ENCODE peak calls at places on chromosomes 11 and 22, in seven cellular contexts. S, A, Y, J, U, D and B are unnamed samples.

GRCh38 chr11:120168108-120168959 is 30.4 kb upstream of the TRIM29 start:
- DNase-seq in S (no peak), A (no peak), Y (no peak), J (no peak), U (no peak), D (no peak), B (no peak)

GRCh38 chr11:128694618-128695481 is 978 bp downstream of the FLI1 start:
- DNase-seq in S (peak; percentile 49), A (no peak), Y (no peak), J (peak; percentile 59), U (peak; percentile 66), D (peak; percentile 82), B (peak; percentile 81)

GRCh38 chr22:30459206-30460052 is 12.4 kb downstream of the SEC14L3 start:
- DNase-seq in S (peak; percentile 42), A (no peak), Y (no peak), J (peak; percentile 39), U (peak; percentile 75), D (peak; percentile 82), B (peak; percentile 50)

GRCh38 chr11:283405-284080 is 5.3 kb downstream of the NLRP6 start:
- DNase-seq in S (no peak), A (no peak), Y (peak; percentile 7), J (no peak), U (no peak), D (no peak), B (no peak)

GRCh38 chr22:18024956-18025720 is 777 bp upstream of the MICAL3 start:
- DNase-seq in S (no peak), A (no peak), Y (no peak), J (no peak), U (no peak), D (no peak), B (peak; percentile 57)

GRCh38 chr11:111766834-111767142 is 599 bp upstream of the PPP2R1B start:
- DNase-seq in S (no peak), A (no peak), Y (no peak), J (no peak), U (no peak), D (no peak), B (no peak)

GRCh38 chr22:19361501-19362103 is 69.9 kb downstream of the HIRA start:
- DNase-seq in S (no peak), A (no peak), Y (no peak), J (no peak), U (no peak), D (no peak), B (no peak)

GRCh38 chr11:14927146-14927545 is 35.1 kb upstream of the CYP2R1 start:
- DNase-seq in S (peak; percentile 4), A (no peak), Y (no peak), J (peak; percentile 64), U (no peak), D (no peak), B (no peak)

GRCh38 chr22:24457894-24458293 is 30.5 kb downstream of the ADORA2A start:
- DNase-seq in S (no peak), A (no peak), Y (no peak), J (no peak), U (no peak), D (no peak), B (no peak)

GRCh38 chr11:61919841-61920631 is 2.7 kb upstream of the RAB3IL1 start:
- DNase-seq in S (no peak), A (peak; percentile 14), Y (peak; percentile 41), J (no peak), U (no peak), D (peak; percentile 60), B (peak; percentile 31)

GRCh38 chr11:128938156-128938885 is 4.3 kb downstream of the TP53AIP1 start:
- DNase-seq in S (no peak), A (no peak), Y (no peak), J (no peak), U (no peak), D (no peak), B (peak; percentile 58)

GRCh38 chr11:24400059-24400665 is 96.7 kb upstream of the LUZP2 start:
- DNase-seq in S (no peak), A (no peak), Y (no peak), J (no peak), U (no peak), D (no peak), B (no peak)

GRCh38 chr11:1757861-1758610 is 5.7 kb downstream of the CTSD start:
- DNase-seq in S (no peak), A (no peak), Y (peak; percentile 45), J (no peak), U (no peak), D (no peak), B (peak; percentile 51)

GRCh38 chr11:34354782-34355181 is 3.0 kb downstream of the ABTB2 start:
- DNase-seq in S (peak; percentile 59), A (no peak), Y (no peak), J (peak; percentile 31), U (no peak), D (no peak), B (no peak)

GRCh38 chr22:45163074-45163416 is 680 bp upstream of the NUP50 start:
- DNase-seq in S (peak; percentile 48), A (no peak), Y (no peak), J (peak; percentile 56), U (peak; percentile 65), D (no peak), B (no peak)

GRCh38 chr22:40757071-40757470 is 62.1 kb downstream of the SLC25A17 start:
- DNase-seq in S (peak; percentile 22), A (no peak), Y (no peak), J (peak; percentile 41), U (no peak), D (no peak), B (no peak)

GRCh38 chr11:34749666-34750659 is 129.1 kb downstream of the EHF start:
- DNase-seq in S (peak; percentile 97), A (peak; percentile 90), Y (no peak), J (peak; percentile 97), U (no peak), D (no peak), B (no peak)

GRCh38 chr11:35632301-35632700 is 14.0 kb downstream of the FJX1 start:
- DNase-seq in S (peak; percentile 20), A (no peak), Y (no peak), J (peak; percentile 74), U (no peak), D (no peak), B (no peak)

GRCh38 chr11:128757235-128757711 is 63.4 kb downstream of the FLI1 start:
- DNase-seq in S (peak; percentile 71), A (no peak), Y (no peak), J (no peak), U (no peak), D (peak; percentile 80), B (peak; percentile 73)

GRCh38 chr11:23988381-23989006 is 508.4 kb upstream of the LUZP2 start:
- DNase-seq in S (peak; percentile 73), A (no peak), Y (no peak), J (peak; percentile 27), U (no peak), D (no peak), B (no peak)

GRCh38 chr11:121367434-121367833 is 74.9 kb downstream of the SC5D start:
- DNase-seq in S (peak; percentile 8), A (no peak), Y (no peak), J (peak; percentile 4), U (no peak), D (no peak), B (no peak)

GRCh38 chr11:121368504-121368903 is 75.9 kb downstream of the SC5D start:
- DNase-seq in S (no peak), A (no peak), Y (no peak), J (no peak), U (no peak), D (no peak), B (no peak)

GRCh38 chr11:121372028-121372427 is 79.5 kb downstream of the SC5D start:
- DNase-seq in S (no peak), A (no peak), Y (no peak), J (no peak), U (no peak), D (no peak), B (no peak)

GRCh38 chr11:121366970-121367369 is 74.4 kb downstream of the SC5D start:
- DNase-seq in S (no peak), A (no peak), Y (no peak), J (no peak), U (no peak), D (no peak), B (no peak)

DNA sequence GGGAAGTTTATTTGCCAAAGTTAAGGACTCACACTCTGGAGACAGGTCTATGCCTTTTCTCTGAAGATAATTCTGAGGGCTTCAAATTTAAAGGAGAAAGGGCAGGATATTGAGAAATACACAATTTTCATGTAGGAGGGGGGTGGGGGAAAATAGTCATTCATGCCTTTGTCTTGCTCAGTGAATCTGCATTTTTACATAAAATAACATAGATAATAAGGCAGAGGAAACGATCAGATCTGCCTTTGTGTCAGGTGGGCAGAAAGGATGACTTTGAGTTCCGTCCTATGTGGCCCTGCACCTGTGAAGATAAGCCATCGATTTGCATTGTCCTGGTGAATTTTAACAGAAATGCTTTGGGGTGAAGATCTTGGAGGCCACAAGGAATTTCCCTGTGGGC is 76.8 kb downstream of the SC5D start:
- DNase-seq in S (no peak), A (no peak), Y (no peak), J (no peak), U (no peak), D (no peak), B (no peak)
- H3K4me3 ChIP-seq in S (no peak overlapping the region), A (no peak overlapping the region), Y (no peak overlapping the region), J (no peak overlapping the region), U (no peak overlapping the region), D (no peak overlapping the region), B (no peak overlapping the region)

GRCh38 chr11:131889146-131889577 is 518.7 kb downstream of the NTM start:
- DNase-seq in S (peak; percentile 92), A (no peak), Y (no peak), J (peak; percentile 82), U (peak; percentile 55), D (peak; percentile 57), B (no peak)
- H3K4me3 ChIP-seq in S (no peak overlapping the region), A (no peak overlapping the region), Y (no peak overlapping the region), J (no peak overlapping the region), U (no peak overlapping the region), D (no peak overlapping the region), B (no peak overlapping the region)

GRCh38 chr11:73312036-73312435 is 4.0 kb downstream of the ARHGEF17 start:
- DNase-seq in S (no peak), A (no peak), Y (no peak), J (no peak), U (no peak), D (no peak), B (no peak)
- H3K4me3 ChIP-seq in S (peak overlapping the region; percentile 51), A (peak overlapping the region; percentile 68), Y (peak overlapping the region; percentile 67), J (peak overlapping the region; percentile 85), U (peak overlapping the region; percentile 25), D (peak overlapping the region; percentile 70), B (no peak overlapping the region)

DNA sequence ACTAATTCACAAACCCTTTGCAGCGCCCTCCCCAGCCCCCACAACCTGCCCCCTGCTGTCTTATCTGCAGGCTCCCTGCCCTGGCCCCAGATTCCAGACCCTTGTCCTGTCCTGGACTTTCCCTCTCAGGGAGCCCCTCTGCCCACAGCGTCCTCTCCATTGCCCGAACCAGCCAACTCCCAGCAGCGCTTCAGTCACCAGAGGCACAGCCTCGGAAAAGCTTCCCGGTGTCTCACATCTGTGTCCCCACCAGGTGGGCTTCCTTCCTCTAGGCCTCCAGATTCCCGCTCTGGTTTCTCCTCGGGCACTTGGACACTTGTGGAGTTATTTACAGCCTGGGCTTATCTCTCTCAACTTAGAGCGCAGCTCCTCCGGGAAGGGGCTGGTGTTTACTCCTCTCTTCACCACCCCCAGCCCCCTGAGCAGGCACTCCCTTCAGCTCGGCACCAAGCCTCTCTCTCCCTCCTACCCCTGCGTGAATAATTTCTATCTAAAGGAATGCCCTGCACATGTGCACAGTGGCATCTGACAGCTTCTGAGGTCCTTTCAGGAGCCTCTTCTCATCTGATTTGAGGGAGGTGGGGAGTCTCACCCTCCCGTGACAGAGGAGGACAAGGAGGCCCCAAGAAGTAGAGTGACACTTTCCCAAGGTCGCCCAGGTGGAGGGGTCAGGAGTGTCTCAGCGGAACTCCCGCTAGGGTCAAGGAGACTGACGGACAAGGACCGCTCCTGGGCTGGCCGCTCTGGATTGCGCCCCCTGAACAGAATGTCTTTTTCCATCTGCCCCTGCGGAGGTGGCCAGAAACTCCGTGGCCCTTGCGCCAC is 838 bp downstream of the WNT11 start:
- DNase-seq in S (no peak), A (no peak), Y (no peak), J (no peak), U (peak; percentile 52), D (peak; percentile 69), B (peak; percentile 67)
- H3K4me3 ChIP-seq in S (no peak overlapping the region), A (peak overlapping the region; percentile 82), Y (peak overlapping the region; percentile 67), J (peak overlapping the region; percentile 60), U (peak overlapping the region; percentile 56), D (peak overlapping the region; percentile 71), B (peak overlapping the region; percentile 48)